ENCODE peak calls at places on chromosomes 6 and 20, in five cellular contexts. One of them, this sample, is unnamed.

GRCh38 chr20:62143118-62143975 is at the start of the genes PSMA7 and SS18L1:
- DNase-seq in K562: peak; percentile 91
- DNase-seq in HepG2: peak; percentile 84
- DNase-seq in A549: peak; percentile 75
- DNase-seq in GM12878: no peak
- DNase-seq in this sample: peak; percentile 87

GRCh38 chr20:10075606-10076005 is 40.8 kb downstream of the ANKEF1 start:
- DNase-seq in K562: no peak
- DNase-seq in HepG2: no peak
- DNase-seq in GM12878: no peak
- DNase-seq in A549: no peak
- DNase-seq in this sample: no peak

GRCh38 chr20:36407196-36407733 is 101.1 kb downstream of the DLGAP4 start:
- DNase-seq in HepG2: no peak
- DNase-seq in A549: no peak
- DNase-seq in K562: no peak
- DNase-seq in GM12878: no peak
- DNase-seq in this sample: no peak

GRCh38 chr6:32903952-32904351 is 36.9 kb downstream of the HLA-DMB start:
- DNase-seq in GM12878: no peak
- DNase-seq in K562: no peak
- DNase-seq in HepG2: no peak
- DNase-seq in A549: no peak
- DNase-seq in this sample: no peak

GRCh38 chr20:24337074-24337473 is 132.4 kb upstream of the SYNDIG1 start:
- DNase-seq in GM12878: no peak
- DNase-seq in HepG2: no peak
- DNase-seq in K562: no peak
- DNase-seq in A549: no peak
- DNase-seq in this sample: no peak

GRCh38 chr6:112909781-112910180 is 562.7 kb downstream of the RFPL4B start:
- DNase-seq in GM12878: no peak
- DNase-seq in A549: no peak
- DNase-seq in HepG2: no peak
- DNase-seq in K562: no peak
- DNase-seq in this sample: no peak

GRCh38 chr20:11271319-11271718 is 597.5 kb upstream of the JAG1 start:
- DNase-seq in HepG2: peak; percentile 30
- DNase-seq in GM12878: no peak
- DNase-seq in K562: no peak
- DNase-seq in A549: peak; percentile 44
- DNase-seq in this sample: peak; percentile 66

GRCh38 chr20:11591965-11592364 is 325.7 kb upstream of the BTBD3 start:
- DNase-seq in GM12878: no peak
- DNase-seq in A549: no peak
- DNase-seq in K562: no peak
- DNase-seq in HepG2: no peak
- DNase-seq in this sample: no peak

GRCh38 chr6:392441-393390 is 1.2 kb downstream of the IRF4 start:
- DNase-seq in K562: no peak
- DNase-seq in A549: no peak
- DNase-seq in HepG2: no peak
- DNase-seq in GM12878: no peak
- DNase-seq in this sample: no peak
- TF ChIP-seq KDM1A in K562: no peak
- TF ChIP-seq KDM1A in A549: no peak
- TF ChIP-seq KDM1A in HepG2: no peak
- TF ChIP-seq KDM1A in GM12878: no peak
- TF ChIP-seq KDM1A in this sample: no peak

DNA sequence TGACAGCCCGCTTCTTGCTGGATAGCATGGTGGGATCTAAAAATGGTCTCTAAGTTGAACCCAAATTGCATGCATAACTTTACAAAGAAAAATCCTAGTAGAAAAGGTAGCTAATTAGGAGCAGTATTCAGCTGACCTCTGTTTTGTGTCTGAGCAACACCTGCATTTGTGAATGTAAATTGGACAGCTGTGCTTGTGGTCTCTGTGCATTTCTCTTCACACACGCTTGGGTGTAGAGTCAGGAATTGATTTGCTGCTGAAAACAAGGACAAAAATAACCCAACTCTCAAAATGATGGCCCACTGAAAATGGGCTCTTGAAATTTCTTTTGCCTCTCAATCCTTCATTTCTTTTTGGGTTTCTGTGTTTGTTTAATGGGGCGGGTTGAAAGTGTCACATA is 46.3 kb downstream of the SOBP start:
- DNase-seq in HepG2: no peak
- DNase-seq in A549: no peak
- DNase-seq in K562: no peak
- DNase-seq in GM12878: peak; percentile 7
- DNase-seq in this sample: no peak
- TF ChIP-seq KDM1A in HepG2: no peak
- TF ChIP-seq KDM1A in A549: no peak
- TF ChIP-seq KDM1A in K562: no peak
- TF ChIP-seq KDM1A in GM12878: no peak
- TF ChIP-seq KDM1A in this sample: no peak

GRCh38 chr6:158131926-158132325 is 36.1 kb downstream of the SERAC1 start:
- DNase-seq in GM12878: no peak
- DNase-seq in K562: peak; percentile 66
- DNase-seq in A549: peak; percentile 18
- DNase-seq in HepG2: peak; percentile 58
- DNase-seq in this sample: no peak
- TF ChIP-seq KDM1A in GM12878: no peak
- TF ChIP-seq KDM1A in K562: no peak
- TF ChIP-seq KDM1A in A549: no peak
- TF ChIP-seq KDM1A in HepG2: no peak
- TF ChIP-seq KDM1A in this sample: no peak

DNA sequence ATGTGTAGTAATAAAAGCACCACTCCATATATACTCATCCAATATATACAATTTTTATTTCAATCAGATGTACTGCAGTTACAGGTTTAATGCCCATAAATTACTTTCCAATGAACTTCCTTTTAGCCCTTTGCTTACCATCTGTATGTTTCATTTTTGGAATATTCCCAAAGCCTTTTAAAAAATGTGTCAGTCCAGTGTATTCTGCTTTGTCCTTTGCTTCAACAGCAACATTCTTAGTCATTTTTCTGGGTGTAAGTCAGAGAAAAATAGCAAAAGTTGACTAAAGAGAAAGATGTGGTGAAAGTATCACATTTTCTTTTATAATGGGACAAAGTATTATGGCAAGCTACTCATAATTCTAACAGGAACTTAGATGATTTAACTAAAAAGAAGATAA is 15.2 kb downstream of the DSE start:
- DNase-seq in K562: no peak
- DNase-seq in GM12878: no peak
- DNase-seq in HepG2: no peak
- DNase-seq in A549: no peak
- DNase-seq in this sample: no peak
- TF ChIP-seq KDM1A in K562: no peak
- TF ChIP-seq KDM1A in GM12878: no peak
- TF ChIP-seq KDM1A in HepG2: no peak
- TF ChIP-seq KDM1A in A549: no peak
- TF ChIP-seq KDM1A in this sample: no peak

GRCh38 chr6:2748183-2748582 is 2.5 kb downstream of the MYLK4 start:
- DNase-seq in K562: no peak
- DNase-seq in A549: no peak
- DNase-seq in GM12878: no peak
- DNase-seq in HepG2: no peak
- DNase-seq in this sample: no peak

GRCh38 chr6:2750832-2751231 is at the start of gene MYLK4:
- DNase-seq in GM12878: no peak
- DNase-seq in K562: no peak
- DNase-seq in HepG2: no peak
- DNase-seq in A549: no peak
- DNase-seq in this sample: no peak

GRCh38 chr6:2751871-2752270 is 1.1 kb upstream of the MYLK4 start:
- DNase-seq in K562: peak; percentile 69
- DNase-seq in A549: no peak
- DNase-seq in GM12878: no peak
- DNase-seq in HepG2: no peak
- DNase-seq in this sample: no peak

GRCh38 chr6:2752477-2753115 is 1.9 kb upstream of the MYLK4 start:
- DNase-seq in HepG2: no peak
- DNase-seq in K562: peak; percentile 64
- DNase-seq in GM12878: no peak
- DNase-seq in A549: no peak
- DNase-seq in this sample: no peak

DNA sequence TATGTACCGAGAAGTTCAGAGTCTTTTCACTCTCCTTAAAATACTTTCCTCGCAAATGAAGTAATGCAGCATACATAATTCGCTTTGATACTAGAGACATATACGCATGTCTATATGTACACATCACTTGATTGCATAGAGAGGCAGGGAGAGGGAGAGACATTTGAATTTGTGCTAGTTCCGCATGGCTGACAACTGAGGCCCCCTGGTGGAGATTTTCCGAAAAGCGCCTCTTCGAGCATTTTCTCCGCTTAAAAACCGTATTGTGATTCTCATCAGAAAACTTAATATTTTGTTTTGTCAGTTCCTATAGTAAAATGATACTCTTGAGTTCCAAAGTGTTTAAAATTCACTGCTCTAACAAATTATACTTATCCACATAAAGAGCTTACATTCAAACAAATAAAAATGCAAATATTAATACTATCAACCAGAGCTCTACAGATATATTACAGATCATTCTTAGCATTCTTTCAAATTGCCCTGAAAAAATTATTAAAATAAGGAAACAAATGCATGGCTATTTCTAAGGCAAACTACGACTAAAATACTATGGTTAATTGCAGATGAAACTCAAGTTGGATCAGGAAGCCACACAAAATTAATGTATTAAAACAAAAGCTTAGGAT is 636 bp downstream of the MYLK4 start:
- DNase-seq in A549: peak; percentile 32
- DNase-seq in GM12878: no peak
- DNase-seq in K562: peak; percentile 87
- DNase-seq in HepG2: peak; percentile 46
- DNase-seq in this sample: no peak
- TF ChIP-seq KDM1A in A549: no peak
- TF ChIP-seq KDM1A in GM12878: no peak
- TF ChIP-seq KDM1A in K562: no peak
- TF ChIP-seq KDM1A in HepG2: no peak
- TF ChIP-seq KDM1A in this sample: no peak

DNA sequence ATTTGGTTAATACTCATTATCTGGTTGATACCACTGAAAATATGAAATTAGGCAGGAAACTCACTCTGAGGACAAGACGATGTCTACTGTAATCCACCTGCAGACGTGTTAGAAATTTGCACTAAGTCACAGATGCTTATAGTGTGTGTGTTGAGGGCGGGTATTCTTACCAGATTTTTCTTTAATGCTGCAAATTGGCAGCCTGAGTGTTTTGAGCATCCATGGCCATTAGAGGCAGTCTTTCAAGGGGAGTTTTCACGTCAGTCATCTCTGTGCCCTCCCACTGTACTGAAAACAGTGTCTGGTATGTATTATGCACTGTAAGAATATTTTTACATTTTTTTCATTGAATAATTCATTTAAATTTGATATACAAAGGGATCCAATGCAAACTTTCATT is 266.5 kb upstream of the QKI start:
- DNase-seq in GM12878: no peak
- DNase-seq in HepG2: no peak
- DNase-seq in K562: peak; percentile 7
- DNase-seq in A549: peak; percentile 10
- DNase-seq in this sample: no peak
- TF ChIP-seq KDM1A in GM12878: no peak
- TF ChIP-seq KDM1A in HepG2: no peak
- TF ChIP-seq KDM1A in K562: no peak
- TF ChIP-seq KDM1A in A549: no peak
- TF ChIP-seq KDM1A in this sample: no peak